ENCODE peak calls at places on chromosomes 11 and 22, in four cellular contexts. J is effector memory CD8-positive, alpha-beta T cell; H is left cardiac atrium; C is T-helper 9 cell. T is an unnamed sample.

GRCh38 chr11:124470516-124471231 is 25.2 kb upstream of the OR8B8 start:
- DNase-seq in J (no peak), C (no peak), H (peak; percentile 56), T (no peak)

GRCh38 chr11:46912526-46913150 is 5.7 kb downstream of the LRP4 start:
- DNase-seq in C (no peak), J (no peak), H (no peak), T (no peak)

GRCh38 chr22:50530857-50531545 is 1.2 kb upstream of the TYMP start:
- DNase-seq in H (peak; percentile 93), C (peak; percentile 65), J (peak; percentile 77), T (peak; percentile 83)

GRCh38 chr22:27129266-27129665 is 471.9 kb downstream of the MIAT start:
- DNase-seq in C (no peak), J (no peak), H (no peak), T (no peak)

GRCh38 chr11:86346513-86346912 is 28.2 kb upstream of the CCDC81 start:
- DNase-seq in J (no peak), H (no peak), C (no peak), T (no peak)

GRCh38 chr11:94120946-94121345 is 7.7 kb upstream of the PANX1 start:
- DNase-seq in H (no peak), C (no peak), J (no peak), T (no peak)

GRCh38 chr22:46929689-46930225 is 167.3 kb downstream of the TBC1D22A start:
- DNase-seq in C (no peak), J (no peak), H (no peak), T (no peak)

GRCh38 chr22:30609260-30610185 is 2.5 kb downstream of the TCN2 start:
- DNase-seq in C (no peak), J (no peak), H (peak; percentile 64), T (no peak)

GRCh38 chr11:772429-773390 is 4.6 kb downstream of the GATD1 start:
- DNase-seq in H (no peak), J (no peak), C (no peak), T (no peak)

GRCh38 chr11:33689089-33689488 is 11.5 kb downstream of the C11orf91 start:
- DNase-seq in C (no peak), J (no peak), H (no peak), T (no peak)

T was measured in CD4-positive, alpha-beta T cell.